ENCODE peak calls at places on chromosomes 13 and 19, in nine cellular contexts. N is lower leg skin; Y is naive B cell; F is C1 segment of cervical spinal cord; B is activated CD4-positive, alpha-beta T cell treated with anti-CD3 and anti-CD28 coated beads, Interleukin-2, amount 50 U/mL, for 1 hour; M is nucleus accumbens; L is GOT3; Z is endodermal cell; V is HS-5. T is an unnamed sample.

GRCh38 chr19:39171479-39172465 is 25.0 kb upstream of the NCCRP1 start:
- DNase-seq in M (no peak), L (no peak), N (no peak), Z (no peak), V (no peak), F (no peak), Y (no peak), B (no peak), T (no peak)

GRCh38 chr13:101751488-101751887 is 299.0 kb downstream of the ITGBL1 start:
- DNase-seq in F (no peak), V (peak), B (no peak), Y (no peak), N (no peak), M (no peak), L (no peak), Z (no peak), T (peak)

GRCh38 chr13:24251525-24251924 is 57.9 kb upstream of the C1QTNF9 start:
- DNase-seq in Z (no peak), N (no peak), L (no peak), Y (no peak), M (no peak), B (peak), F (no peak), V (no peak), T (no peak)

GRCh38 chr13:100235311-100235901 is 146.5 kb downstream of the PCCA start:
- DNase-seq in B (no peak), Y (peak), Z (no peak), L (no peak), V (no peak), M (no peak), F (no peak), N (no peak), T (peak)

GRCh38 chr19:3458229-3458555 is 22.1 kb downstream of the SMIM24 start:
- DNase-seq in Y (no peak), N (no peak), Z (peak), L (no peak), V (no peak), M (no peak), F (no peak), B (no peak), T (no peak)

GRCh38 chr13:31096624-31097302 is 64.9 kb downstream of the HSPH1 start:
- DNase-seq in V (no peak), L (no peak), N (peak), Z (peak), F (no peak), B (no peak), M (no peak), Y (no peak), T (no peak)

GRCh38 chr19:38020331-38020730 is 113.3 kb downstream of the SIPA1L3 start:
- DNase-seq in F (no peak), N (no peak), Y (no peak), M (no peak), L (no peak), B (no peak), Z (no peak), V (no peak), T (no peak)

GRCh38 chr19:18479964-18480723 is 41.7 kb downstream of the ELL start:
- DNase-seq in M (no peak), B (no peak), V (peak), F (peak), N (peak), Y (no peak), Z (no peak), L (no peak), T (no peak)

GRCh38 chr13:26300140-26300539 is 46.2 kb downstream of the CDK8 start:
- DNase-seq in Z (no peak), M (no peak), N (no peak), Y (no peak), B (no peak), V (no peak), L (no peak), F (no peak), T (no peak)